ENCODE peak calls at places on chromosomes 6 and 20, in four cellular contexts. One of them, this sample, is unnamed.

GRCh38 chr6:4374231-4374630 is 238.9 kb upstream of the ECI2 start:
- DNase-seq in fibroblast of mammary gland: no peak
- DNase-seq in stimulated activated CD8-positive, alpha-beta memory T cell treated with anti-CD3 and anti-CD28 coated beads, Interleukin-7, amount 100 ng/mL, for 1 hour: no peak
- DNase-seq in GM13977: no peak
- DNase-seq in this sample: no peak

GRCh38 chr20:42294976-42295375 is 676.8 kb upstream of the CHD6 start:
- DNase-seq in fibroblast of mammary gland: no peak
- DNase-seq in stimulated activated CD8-positive, alpha-beta memory T cell treated with anti-CD3 and anti-CD28 coated beads, Interleukin-7, amount 100 ng/mL, for 1 hour: no peak
- DNase-seq in GM13977: no peak
- DNase-seq in this sample: no peak

GRCh38 chr6:73309784-73310502 is 44.1 kb downstream of the DPPA5 start:
- DNase-seq in fibroblast of mammary gland: peak; percentile 55
- DNase-seq in stimulated activated CD8-positive, alpha-beta memory T cell treated with anti-CD3 and anti-CD28 coated beads, Interleukin-7, amount 100 ng/mL, for 1 hour: peak; percentile 12
- DNase-seq in GM13977: peak; percentile 88
- DNase-seq in this sample: peak; percentile 58

GRCh38 chr20:23358923-23359572 is 2.9 kb upstream of the GZF1 start:
- DNase-seq in fibroblast of mammary gland: no peak
- DNase-seq in stimulated activated CD8-positive, alpha-beta memory T cell treated with anti-CD3 and anti-CD28 coated beads, Interleukin-7, amount 100 ng/mL, for 1 hour: no peak
- DNase-seq in GM13977: no peak
- DNase-seq in this sample: peak; percentile 76

GRCh38 chr6:93799226-93799625 is 379.9 kb upstream of the EPHA7 start:
- DNase-seq in fibroblast of mammary gland: peak; percentile 37
- DNase-seq in stimulated activated CD8-positive, alpha-beta memory T cell treated with anti-CD3 and anti-CD28 coated beads, Interleukin-7, amount 100 ng/mL, for 1 hour: no peak
- DNase-seq in GM13977: no peak
- DNase-seq in this sample: no peak

GRCh38 chr6:353642-354614 is 37.6 kb upstream of the IRF4 start:
- DNase-seq in fibroblast of mammary gland: no peak
- DNase-seq in stimulated activated CD8-positive, alpha-beta memory T cell treated with anti-CD3 and anti-CD28 coated beads, Interleukin-7, amount 100 ng/mL, for 1 hour: no peak
- DNase-seq in GM13977: no peak
- DNase-seq in this sample: no peak

GRCh38 chr6:73630401-73630800 is 23.4 kb downstream of the SLC17A5 start:
- DNase-seq in fibroblast of mammary gland: no peak
- DNase-seq in stimulated activated CD8-positive, alpha-beta memory T cell treated with anti-CD3 and anti-CD28 coated beads, Interleukin-7, amount 100 ng/mL, for 1 hour: no peak
- DNase-seq in GM13977: no peak
- DNase-seq in this sample: no peak

GRCh38 chr6:34065470-34066283 is 80.2 kb downstream of the GRM4 start:
- DNase-seq in fibroblast of mammary gland: no peak
- DNase-seq in stimulated activated CD8-positive, alpha-beta memory T cell treated with anti-CD3 and anti-CD28 coated beads, Interleukin-7, amount 100 ng/mL, for 1 hour: no peak
- DNase-seq in GM13977: no peak
- DNase-seq in this sample: no peak

GRCh38 chr20:47113362-47114118 is 218.9 kb downstream of the EYA2 start:
- DNase-seq in fibroblast of mammary gland: peak; percentile 56
- DNase-seq in stimulated activated CD8-positive, alpha-beta memory T cell treated with anti-CD3 and anti-CD28 coated beads, Interleukin-7, amount 100 ng/mL, for 1 hour: no peak
- DNase-seq in GM13977: no peak
- DNase-seq in this sample: no peak

GRCh38 chr6:82246802-82247633 is 526 bp downstream of the IBTK start:
- DNase-seq in fibroblast of mammary gland: peak; percentile 44
- DNase-seq in stimulated activated CD8-positive, alpha-beta memory T cell treated with anti-CD3 and anti-CD28 coated beads, Interleukin-7, amount 100 ng/mL, for 1 hour: no peak
- DNase-seq in GM13977: peak; percentile 45
- DNase-seq in this sample: peak; percentile 64